ENCODE peak calls at places on chromosomes 7 and 10, in four cellular contexts. Q is activated naive CD4-positive, alpha-beta T cell; A is T-cell; L is AG10803. X is an unnamed sample.

GRCh38 chr10:10897400-10897799 is 120.3 kb upstream of the CELF2 start:
- DNase-seq in Q (no peak), L (no peak), A (no peak), X (no peak)

GRCh38 chr7:129376076-129376777 is 58.0 kb upstream of the STRIP2 start:
- DNase-seq in L (peak), Q (peak), A (peak), X (peak)

GRCh38 chr10:70458329-70459060 is 17.0 kb upstream of the NODAL start:
- DNase-seq in A (no peak), Q (no peak), L (peak), X (no peak)

GRCh38 chr7:18610331-18610948 is 114.9 kb downstream of the HDAC9 start:
- DNase-seq in Q (no peak), A (no peak), L (peak), X (no peak)

GRCh38 chr10:42734537-42734936 is 48.1 kb upstream of the BMS1 start:
- DNase-seq in A (no peak), Q (no peak), L (no peak), X (no peak)

GRCh38 chr10:126738001-126738400 is 67.5 kb upstream of the C10orf90 start:
- DNase-seq in L (no peak), A (no peak), Q (no peak), X (no peak)

GRCh38 chr10:43141421-43141820 is 3.2 kb downstream of the CSGALNACT2 start:
- DNase-seq in L (no peak), A (no peak), Q (no peak), X (no peak)

GRCh38 chr7:65983965-65984654 is 2.1 kb upstream of the GUSB start:
- DNase-seq in A (no peak), Q (no peak), L (no peak), X (no peak)

GRCh38 chr7:43385856-43386255 is 197.1 kb upstream of the STK17A start:
- DNase-seq in A (no peak), L (peak), Q (no peak), X (no peak)

GRCh38 chr7:155223021-155223420 is 74.7 kb upstream of the INSIG1 start:
- DNase-seq in L (no peak), A (no peak), Q (no peak), X (no peak)

X was measured in effector memory CD4-positive, alpha-beta T cell.